ENCODE peak calls at places on chromosomes 2 and 18, in seven cellular contexts. Q is SK-N-SH, J is A549, F is A673, R is lower lobe of right lung, U is psoas muscle, V is dorsolateral prefrontal cortex. C is an unnamed sample.

GRCh38 chr2:169732583-169733358 is 861 bp upstream of the KLHL23 start:
- DNase-seq in F (no peak), U (no peak), Q (peak; percentile 39), R (no peak), J (peak; percentile 17), V (no peak), C (no peak)

GRCh38 chr2:1550076-1550475 is 136.8 kb downstream of the TPO start:
- DNase-seq in V (no peak), F (no peak), Q (no peak), R (no peak), J (no peak), U (no peak), C (no peak)

GRCh38 chr18:13481820-13482640 is 244.3 kb downstream of the FAM210A start:
- DNase-seq in U (no peak), F (no peak), J (no peak), R (no peak), V (no peak), Q (no peak), C (no peak)

GRCh38 chr2:40317047-40317446 is 134.8 kb downstream of the SLC8A1 start:
- DNase-seq in V (no peak), F (no peak), J (peak; percentile 4), R (no peak), Q (no peak), U (no peak), C (no peak)

GRCh38 chr18:61602836-61603235 is 269.6 kb downstream of the CDH20 start:
- DNase-seq in R (no peak), Q (no peak), F (no peak), U (no peak), V (no peak), J (no peak), C (no peak)

GRCh38 chr2:39062320-39062719 is 58.5 kb downstream of the SOS1 start:
- DNase-seq in V (no peak), F (no peak), U (no peak), J (no peak), R (no peak), Q (no peak), C (no peak)

GRCh38 chr2:60958800-60959199 is 58.7 kb upstream of the PEX13 start:
- DNase-seq in J (peak; percentile 41), V (no peak), R (no peak), F (no peak), U (no peak), Q (no peak), C (no peak)

GRCh38 chr2:217863874-217864273 is 138.9 kb downstream of the TNS1 start:
- DNase-seq in R (no peak), U (peak; percentile 76), Q (no peak), J (no peak), V (no peak), F (no peak), C (no peak)

GRCh38 chr2:99430614-99431258 is 59.1 kb downstream of the REV1 start:
- DNase-seq in Q (no peak), R (no peak), J (no peak), U (no peak), F (no peak), V (no peak), C (no peak)

GRCh38 chr2:231359948-231360347 is 35.6 kb upstream of the B3GNT7 start:
- DNase-seq in V (no peak), F (no peak), U (peak; percentile 23), J (no peak), Q (peak; percentile 80), R (no peak), C (no peak)

GRCh38 chr2:226475650-226476049 is 324.0 kb downstream of the IRS1 start:
- DNase-seq in Q (no peak), F (peak; percentile 33), J (peak; percentile 56), R (no peak), U (no peak), V (no peak), C (no peak)

GRCh38 chr2:217402622-217403383 is 542.9 kb upstream of the TNP1 start:
- DNase-seq in F (no peak), U (peak; percentile 55), Q (no peak), R (no peak), J (peak; percentile 45), V (no peak), C (peak; percentile 46)

GRCh38 chr18:66410692-66411091 is 193.2 kb downstream of the CDH19 start:
- DNase-seq in J (no peak), R (no peak), V (no peak), F (no peak), U (no peak), Q (no peak), C (no peak)

DNA sequence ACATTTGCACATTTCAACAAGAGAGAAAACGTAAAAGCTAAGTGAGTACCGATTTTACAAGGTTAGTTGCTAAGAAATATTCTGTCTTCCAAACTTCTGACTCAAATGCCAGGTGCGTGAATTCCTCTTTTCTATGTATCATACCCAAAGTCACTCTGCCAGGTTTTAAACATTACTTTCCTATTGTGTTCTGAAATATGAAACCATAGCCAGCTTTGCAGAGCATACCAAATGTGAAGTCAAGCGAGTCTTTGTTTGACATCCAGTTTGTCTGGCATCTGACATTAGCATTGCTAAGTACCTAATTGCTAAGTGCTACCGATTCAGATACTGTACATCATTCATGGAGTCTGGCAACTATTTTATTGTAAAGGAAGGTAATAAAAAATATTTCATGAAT is 321.9 kb upstream of the GALNT5 start:
- DNase-seq in J (no peak), Q (no peak), F (peak; percentile 28), R (no peak), V (no peak), U (no peak), C (no peak)
- TF ChIP-seq CTCF in J (no peak), Q (no peak), F (no peak), R (no peak), V (no peak), U (no peak), C (no peak)

GRCh38 chr2:29202819-29203495 is 87.7 kb downstream of the CLIP4 start:
- DNase-seq in F (peak; percentile 32), J (no peak), U (no peak), R (no peak), Q (peak; percentile 40), V (no peak), C (no peak)

GRCh38 chr2:29209551-29209950 is 94.3 kb downstream of the CLIP4 start:
- DNase-seq in F (no peak), V (no peak), U (no peak), Q (no peak), J (no peak), R (no peak), C (no peak)

GRCh38 chr2:29201979-29202378 is 86.8 kb downstream of the CLIP4 start:
- DNase-seq in Q (peak; percentile 34), F (no peak), U (no peak), V (no peak), R (no peak), J (no peak), C (no peak)

GRCh38 chr2:29207352-29207751 is 92.1 kb downstream of the CLIP4 start:
- DNase-seq in U (no peak), V (no peak), J (no peak), Q (no peak), F (no peak), R (no peak), C (no peak)

GRCh38 chr2:29206941-29207340 is 91.7 kb downstream of the CLIP4 start:
- DNase-seq in Q (no peak), R (no peak), V (no peak), J (no peak), F (no peak), U (no peak), C (no peak)
- TF ChIP-seq CTCF in Q (no peak), R (no peak), V (no peak), J (no peak), F (no peak), U (no peak), C (no peak)

GRCh38 chr2:222582931-222583330 is 73.0 kb downstream of the FARSB start:
- DNase-seq in R (no peak), F (peak; percentile 40), J (peak; percentile 25), U (no peak), Q (no peak), V (no peak), C (no peak)
- TF ChIP-seq CTCF in R (no peak), F (peak; percentile 47), J (no peak), U (peak; percentile 5), Q (peak; percentile 36), V (no peak), C (no peak)

GRCh38 chr2:109646961-109647360 is 32.8 kb downstream of the SOWAHC start:
- DNase-seq in F (no peak), Q (no peak), V (no peak), J (no peak), U (no peak), R (no peak), C (no peak)

GRCh38 chr2:109645412-109646184 is 31.4 kb downstream of the SOWAHC start:
- DNase-seq in Q (no peak), V (no peak), J (no peak), U (no peak), F (no peak), R (no peak), C (no peak)

GRCh38 chr2:109648041-109648527 is 33.9 kb downstream of the SOWAHC start:
- DNase-seq in J (no peak), F (no peak), R (no peak), V (no peak), Q (no peak), U (no peak), C (no peak)

GRCh38 chr2:109647636-109648035 is 33.5 kb downstream of the SOWAHC start:
- DNase-seq in V (no peak), J (no peak), F (no peak), R (no peak), U (no peak), Q (no peak), C (no peak)

DNA sequence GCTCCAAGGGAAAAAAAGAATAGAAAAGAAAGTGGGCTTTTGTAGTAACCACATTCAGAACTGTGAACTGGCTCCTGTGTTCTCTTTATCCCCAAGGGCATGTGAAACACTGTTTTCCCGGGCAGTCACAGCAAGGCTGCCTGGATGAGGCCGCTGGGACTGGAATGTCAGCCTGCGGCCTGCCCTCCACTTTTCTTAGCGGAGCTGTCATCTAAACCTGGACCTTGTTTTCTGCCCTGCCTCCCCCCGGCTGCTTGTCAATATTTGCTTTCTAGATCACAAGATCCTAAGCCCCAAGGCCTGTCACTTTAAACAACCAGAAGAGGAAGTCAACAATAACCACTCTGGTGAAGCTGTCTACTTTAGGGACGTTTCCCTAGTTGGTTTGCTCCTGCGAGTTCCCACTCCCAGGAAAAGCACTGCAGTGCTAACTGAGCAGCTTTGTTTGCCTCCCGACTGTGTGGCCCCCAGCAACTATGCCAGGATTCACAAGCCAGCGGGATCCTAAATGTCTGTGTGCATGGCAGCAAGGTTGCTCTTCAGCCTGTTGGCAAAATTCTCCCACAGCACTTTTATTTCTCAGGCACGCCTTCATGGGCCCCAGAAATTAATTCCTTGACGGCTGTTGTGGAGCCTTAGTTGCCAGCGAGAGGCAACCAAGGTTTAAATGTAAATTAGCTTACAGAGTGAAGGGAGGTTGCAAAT is 30.6 kb downstream of the SOWAHC start:
- DNase-seq in U (no peak), F (no peak), Q (peak; percentile 34), J (peak; percentile 28), R (peak; percentile 60), V (no peak), C (no peak)
- TF ChIP-seq CTCF in U (no peak), F (no peak), Q (no peak), J (no peak), R (no peak), V (no peak), C (no peak)

C was measured in omental fat pad.